ENCODE peak calls at places on chromosome 10, in nine cellular contexts. One of them, this sample, is unnamed.

GRCh38 chr10:52019656-52020055 is 294.4 kb upstream of the DKK1 start:
- DNase-seq in CD4-positive, alpha-beta T cell: no peak
- DNase-seq in activated naive CD8-positive, alpha-beta T cell treated with anti-CD3 and anti-CD28 coated beads, Interleukin-2, amount 50 U/mL, for 24 hours: no peak
- DNase-seq in pons: no peak
- DNase-seq in SK-N-MC: no peak
- DNase-seq in cardiac septum: no peak
- DNase-seq in NCI-H1436: no peak
- DNase-seq in MM.1S: no peak
- DNase-seq in skeletal muscle cell: no peak
- DNase-seq in this sample: no peak

GRCh38 chr10:49144021-49144720 is 10.3 kb upstream of the FAM170B start:
- DNase-seq in CD4-positive, alpha-beta T cell: no peak
- DNase-seq in activated naive CD8-positive, alpha-beta T cell treated with anti-CD3 and anti-CD28 coated beads, Interleukin-2, amount 50 U/mL, for 24 hours: no peak
- DNase-seq in pons: no peak
- DNase-seq in SK-N-MC: no peak
- DNase-seq in cardiac septum: no peak
- DNase-seq in NCI-H1436: no peak
- DNase-seq in MM.1S: no peak
- DNase-seq in skeletal muscle cell: no peak
- DNase-seq in this sample: no peak

GRCh38 chr10:60086862-60087261 is 180.5 kb upstream of the CCDC6 start:
- DNase-seq in CD4-positive, alpha-beta T cell: no peak
- DNase-seq in activated naive CD8-positive, alpha-beta T cell treated with anti-CD3 and anti-CD28 coated beads, Interleukin-2, amount 50 U/mL, for 24 hours: no peak
- DNase-seq in pons: no peak
- DNase-seq in SK-N-MC: no peak
- DNase-seq in cardiac septum: no peak
- DNase-seq in NCI-H1436: no peak
- DNase-seq in MM.1S: peak; percentile 58
- DNase-seq in skeletal muscle cell: no peak
- DNase-seq in this sample: no peak

GRCh38 chr10:77346031-77346430 is 291.6 kb downstream of the KCNMA1 start:
- DNase-seq in CD4-positive, alpha-beta T cell: no peak
- DNase-seq in activated naive CD8-positive, alpha-beta T cell treated with anti-CD3 and anti-CD28 coated beads, Interleukin-2, amount 50 U/mL, for 24 hours: no peak
- DNase-seq in pons: no peak
- DNase-seq in SK-N-MC: no peak
- DNase-seq in cardiac septum: no peak
- DNase-seq in NCI-H1436: no peak
- DNase-seq in MM.1S: no peak
- DNase-seq in skeletal muscle cell: no peak
- DNase-seq in this sample: no peak

GRCh38 chr10:132152896-132153580 is 33.7 kb upstream of the DPYSL4 start:
- DNase-seq in CD4-positive, alpha-beta T cell: no peak
- DNase-seq in activated naive CD8-positive, alpha-beta T cell treated with anti-CD3 and anti-CD28 coated beads, Interleukin-2, amount 50 U/mL, for 24 hours: no peak
- DNase-seq in pons: no peak
- DNase-seq in SK-N-MC: no peak
- DNase-seq in cardiac septum: peak; percentile 68
- DNase-seq in NCI-H1436: no peak
- DNase-seq in MM.1S: no peak
- DNase-seq in skeletal muscle cell: no peak
- DNase-seq in this sample: no peak

GRCh38 chr10:127368937-127369336 is 172.5 kb upstream of the INSYN2A start:
- DNase-seq in CD4-positive, alpha-beta T cell: no peak
- DNase-seq in activated naive CD8-positive, alpha-beta T cell treated with anti-CD3 and anti-CD28 coated beads, Interleukin-2, amount 50 U/mL, for 24 hours: no peak
- DNase-seq in pons: peak; percentile 47
- DNase-seq in SK-N-MC: no peak
- DNase-seq in cardiac septum: no peak
- DNase-seq in NCI-H1436: no peak
- DNase-seq in MM.1S: no peak
- DNase-seq in skeletal muscle cell: no peak
- DNase-seq in this sample: no peak

GRCh38 chr10:34147641-34148040 is 667.5 kb downstream of the PARD3 start:
- DNase-seq in CD4-positive, alpha-beta T cell: no peak
- DNase-seq in activated naive CD8-positive, alpha-beta T cell treated with anti-CD3 and anti-CD28 coated beads, Interleukin-2, amount 50 U/mL, for 24 hours: no peak
- DNase-seq in pons: no peak
- DNase-seq in SK-N-MC: no peak
- DNase-seq in cardiac septum: no peak
- DNase-seq in NCI-H1436: no peak
- DNase-seq in MM.1S: no peak
- DNase-seq in skeletal muscle cell: no peak
- DNase-seq in this sample: no peak

GRCh38 chr10:123718544-123719060 is 52.4 kb downstream of the GPR26 start:
- DNase-seq in CD4-positive, alpha-beta T cell: no peak
- DNase-seq in activated naive CD8-positive, alpha-beta T cell treated with anti-CD3 and anti-CD28 coated beads, Interleukin-2, amount 50 U/mL, for 24 hours: no peak
- DNase-seq in pons: no peak
- DNase-seq in SK-N-MC: no peak
- DNase-seq in cardiac septum: no peak
- DNase-seq in NCI-H1436: no peak
- DNase-seq in MM.1S: no peak
- DNase-seq in skeletal muscle cell: no peak
- DNase-seq in this sample: no peak

GRCh38 chr10:43820663-43821062 is 172.0 kb upstream of the ZNF32 start:
- DNase-seq in CD4-positive, alpha-beta T cell: no peak
- DNase-seq in activated naive CD8-positive, alpha-beta T cell treated with anti-CD3 and anti-CD28 coated beads, Interleukin-2, amount 50 U/mL, for 24 hours: no peak
- DNase-seq in pons: no peak
- DNase-seq in SK-N-MC: no peak
- DNase-seq in cardiac septum: no peak
- DNase-seq in NCI-H1436: no peak
- DNase-seq in MM.1S: no peak
- DNase-seq in skeletal muscle cell: no peak
- DNase-seq in this sample: no peak

GRCh38 chr10:79021331-79021907 is 47.3 kb upstream of the ZMIZ1 start:
- DNase-seq in CD4-positive, alpha-beta T cell: no peak
- DNase-seq in activated naive CD8-positive, alpha-beta T cell treated with anti-CD3 and anti-CD28 coated beads, Interleukin-2, amount 50 U/mL, for 24 hours: no peak
- DNase-seq in pons: no peak
- DNase-seq in SK-N-MC: no peak
- DNase-seq in cardiac septum: peak; percentile 61
- DNase-seq in NCI-H1436: no peak
- DNase-seq in MM.1S: no peak
- DNase-seq in skeletal muscle cell: no peak
- DNase-seq in this sample: no peak

GRCh38 chr10:99605351-99605750 is 14.9 kb downstream of the SLC25A28 start:
- DNase-seq in CD4-positive, alpha-beta T cell: no peak
- DNase-seq in activated naive CD8-positive, alpha-beta T cell treated with anti-CD3 and anti-CD28 coated beads, Interleukin-2, amount 50 U/mL, for 24 hours: no peak
- DNase-seq in pons: no peak
- DNase-seq in SK-N-MC: no peak
- DNase-seq in cardiac septum: no peak
- DNase-seq in NCI-H1436: no peak
- DNase-seq in MM.1S: no peak
- DNase-seq in skeletal muscle cell: no peak
- DNase-seq in this sample: no peak

GRCh38 chr10:126049741-126050140 is 153.4 kb downstream of the FANK1 start:
- DNase-seq in CD4-positive, alpha-beta T cell: no peak
- DNase-seq in activated naive CD8-positive, alpha-beta T cell treated with anti-CD3 and anti-CD28 coated beads, Interleukin-2, amount 50 U/mL, for 24 hours: no peak
- DNase-seq in pons: peak; percentile 38
- DNase-seq in SK-N-MC: no peak
- DNase-seq in cardiac septum: peak; percentile 78
- DNase-seq in NCI-H1436: no peak
- DNase-seq in MM.1S: no peak
- DNase-seq in skeletal muscle cell: peak; percentile 56
- DNase-seq in this sample: no peak

GRCh38 chr10:95767884-95768556 is 12.1 kb downstream of the ENTPD1 start:
- DNase-seq in CD4-positive, alpha-beta T cell: no peak
- DNase-seq in activated naive CD8-positive, alpha-beta T cell treated with anti-CD3 and anti-CD28 coated beads, Interleukin-2, amount 50 U/mL, for 24 hours: no peak
- DNase-seq in pons: no peak
- DNase-seq in SK-N-MC: no peak
- DNase-seq in cardiac septum: no peak
- DNase-seq in NCI-H1436: no peak
- DNase-seq in MM.1S: no peak
- DNase-seq in skeletal muscle cell: no peak
- DNase-seq in this sample: no peak

GRCh38 chr10:96720422-96721206 is at the start of gene PIK3AP1:
- DNase-seq in CD4-positive, alpha-beta T cell: no peak
- DNase-seq in activated naive CD8-positive, alpha-beta T cell treated with anti-CD3 and anti-CD28 coated beads, Interleukin-2, amount 50 U/mL, for 24 hours: peak; percentile 62
- DNase-seq in pons: peak; percentile 31
- DNase-seq in SK-N-MC: no peak
- DNase-seq in cardiac septum: peak; percentile 91
- DNase-seq in NCI-H1436: peak; percentile 51
- DNase-seq in MM.1S: peak; percentile 83
- DNase-seq in skeletal muscle cell: no peak
- DNase-seq in this sample: no peak

GRCh38 chr10:119546009-119546408 is 3.5 kb upstream of the RGS10 start:
- DNase-seq in CD4-positive, alpha-beta T cell: no peak
- DNase-seq in activated naive CD8-positive, alpha-beta T cell treated with anti-CD3 and anti-CD28 coated beads, Interleukin-2, amount 50 U/mL, for 24 hours: no peak
- DNase-seq in pons: no peak
- DNase-seq in SK-N-MC: no peak
- DNase-seq in cardiac septum: no peak
- DNase-seq in NCI-H1436: no peak
- DNase-seq in MM.1S: no peak
- DNase-seq in skeletal muscle cell: no peak
- DNase-seq in this sample: no peak

GRCh38 chr10:30510184-30510931 is 76.4 kb downstream of the MAP3K8 start:
- DNase-seq in CD4-positive, alpha-beta T cell: no peak
- DNase-seq in activated naive CD8-positive, alpha-beta T cell treated with anti-CD3 and anti-CD28 coated beads, Interleukin-2, amount 50 U/mL, for 24 hours: peak; percentile 59
- DNase-seq in pons: no peak
- DNase-seq in SK-N-MC: no peak
- DNase-seq in cardiac septum: no peak
- DNase-seq in NCI-H1436: no peak
- DNase-seq in MM.1S: peak; percentile 44
- DNase-seq in skeletal muscle cell: peak; percentile 25
- DNase-seq in this sample: no peak

This sample was measured in putamen.